ENCODE peak calls at places on chromosomes 6 and 20, in nine cellular contexts. B is PC-3, P is MM.1S, U is SK-N-SH, G is GM23338, Q is HCT116, E is GM23248, K is hepatocyte, W is neural progenitor cell. D is an unnamed sample.

GRCh38 chr6:113632220-113632864 is 224.8 kb upstream of the MARCKS start:
- DNase-seq in G (no peak), E (peak; percentile 89), P (peak; percentile 55), B (peak; percentile 89), U (no peak), K (peak; percentile 78), W (no peak), Q (peak; percentile 65), D (peak; percentile 27)

GRCh38 chr6:37611516-37611915 is 86.2 kb downstream of the MDGA1 start:
- DNase-seq in G (no peak), Q (no peak), P (no peak), W (no peak), U (no peak), B (no peak), E (no peak), K (no peak), D (no peak)

GRCh38 chr20:25380945-25381614 is 9.6 kb downstream of the ABHD12 start:
- DNase-seq in U (no peak), K (no peak), E (no peak), B (no peak), W (no peak), G (no peak), Q (no peak), P (no peak), D (no peak)

GRCh38 chr20:1094706-1095220 is 23.6 kb upstream of the PSMF1 start:
- DNase-seq in P (no peak), Q (no peak), K (no peak), B (no peak), U (peak; percentile 42), E (peak; percentile 72), G (peak; percentile 2), W (no peak), D (no peak)

GRCh38 chr6:5499644-5500306 is 238.5 kb downstream of the FARS2 start:
- DNase-seq in Q (no peak), B (peak; percentile 85), G (no peak), K (no peak), P (no peak), U (no peak), W (no peak), E (peak; percentile 86), D (no peak)

GRCh38 chr6:121652223-121652622 is 216.8 kb downstream of the GJA1 start:
- DNase-seq in U (no peak), K (no peak), W (no peak), P (no peak), E (no peak), G (no peak), B (no peak), Q (no peak), D (no peak)

GRCh38 chr6:157715766-157716171 is 107.3 kb upstream of the SNX9 start:
- DNase-seq in P (no peak), B (no peak), Q (no peak), W (peak; percentile 28), K (peak; percentile 70), U (no peak), G (no peak), E (peak; percentile 98), D (no peak)

GRCh38 chr6:159966339-159966738 is 2.5 kb upstream of the IGF2R start:
- DNase-seq in P (no peak), Q (no peak), U (no peak), B (no peak), W (no peak), G (no peak), E (no peak), K (no peak), D (no peak)

GRCh38 chr6:131014080-131014776 is 48.8 kb downstream of the EPB41L2 start:
- DNase-seq in E (no peak), Q (no peak), G (no peak), K (no peak), W (no peak), U (no peak), P (no peak), B (no peak), D (no peak)

GRCh38 chr6:53587291-53587690 is 42.4 kb upstream of the GCLC start:
- DNase-seq in E (no peak), Q (no peak), K (no peak), U (no peak), W (no peak), B (no peak), P (no peak), G (peak; percentile 40), D (no peak)

GRCh38 chr6:20946037-20946436 is 411.8 kb downstream of the CDKAL1 start:
- DNase-seq in W (no peak), B (peak; percentile 58), G (peak; percentile 46), E (peak; percentile 33), K (no peak), P (no peak), Q (no peak), U (no peak), D (no peak)

GRCh38 chr20:36795691-36796090 is 22.1 kb upstream of the DSN1 start:
- DNase-seq in B (no peak), E (no peak), G (no peak), W (no peak), Q (no peak), U (no peak), K (no peak), P (no peak), D (no peak)

DNA sequence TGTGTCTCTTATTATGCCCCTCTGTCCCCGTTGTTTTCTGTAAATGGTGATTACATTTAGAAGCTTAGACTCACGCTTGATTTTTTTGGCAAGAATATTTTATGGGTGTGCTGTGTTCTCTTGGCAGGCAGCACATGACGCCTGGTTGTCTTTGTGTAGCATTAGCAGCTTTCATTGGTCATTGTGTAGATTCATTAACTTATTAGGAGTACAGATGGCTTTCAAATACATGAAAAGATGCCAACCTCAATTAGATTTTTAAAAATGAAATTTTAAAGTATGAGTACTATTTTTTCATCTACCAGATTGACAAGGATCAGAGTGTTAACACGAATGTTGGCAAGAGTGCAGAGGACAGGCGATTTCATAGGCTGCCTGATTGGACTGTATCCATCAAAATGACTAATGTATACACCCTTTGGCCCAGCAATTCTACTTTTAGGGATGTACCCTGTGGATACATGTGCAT is 15.2 kb downstream of the COX4I2 start:
- DNase-seq in G (no peak), P (no peak), Q (no peak), K (no peak), B (peak; percentile 71), U (peak; percentile 67), E (peak; percentile 79), W (no peak), D (no peak)
- H2AFZ ChIP-seq in G (no peak overlapping the region), P (no peak overlapping the region), Q (no peak overlapping the region), K (no peak overlapping the region), B (no peak overlapping the region), U (peak overlapping the region; percentile 32), E (no peak overlapping the region), W (no peak overlapping the region), D (no peak overlapping the region)

DNA sequence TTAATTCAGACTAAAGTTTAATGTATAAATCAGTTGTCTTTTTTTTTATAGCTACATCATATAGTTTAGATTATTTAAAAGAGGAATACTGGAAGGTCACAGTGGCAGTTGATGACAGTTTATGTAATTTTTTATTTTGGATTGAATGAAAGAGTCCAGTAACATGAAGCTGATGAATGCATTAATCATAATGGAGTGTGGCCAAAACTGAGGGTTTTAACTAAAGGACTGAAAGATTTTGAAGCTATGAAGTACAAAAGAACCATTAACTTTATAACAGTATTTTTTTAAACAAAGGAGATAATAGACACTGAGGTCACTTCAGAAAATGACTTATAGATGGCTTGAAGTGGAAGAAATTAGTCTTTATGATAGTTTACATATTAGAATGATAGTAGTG is 41.3 kb downstream of the TRMT11 start:
- DNase-seq in P (no peak), E (peak; percentile 54), Q (no peak), W (no peak), U (no peak), B (peak; percentile 31), K (no peak), G (no peak), D (no peak)
- TF ChIP-seq EZH2phosphoT487 in P (no peak), E (no peak), Q (no peak), W (no peak), U (no peak), B (no peak), K (no peak), G (no peak), D (no peak)

GRCh38 chr20:49797292-49797628 is 15.4 kb upstream of the SLC9A8 start:
- DNase-seq in E (no peak), B (no peak), U (no peak), Q (no peak), K (peak; percentile 42), W (no peak), P (no peak), G (no peak), D (no peak)
- H3K4me1 ChIP-seq in E (no peaks in the 10 kb centered on the region), B (no peaks in the 10 kb centered on the region), U (no peaks in the 10 kb centered on the region), Q (peaks cover 16% of the 10 kb centered on the region), K (peaks cover 7% of the 10 kb centered on the region), W (no peaks in the 10 kb centered on the region), P (peaks cover 10% of the 10 kb centered on the region), G (no peaks in the 10 kb centered on the region), D (peaks cover 31% of the 10 kb centered on the region)

DNA sequence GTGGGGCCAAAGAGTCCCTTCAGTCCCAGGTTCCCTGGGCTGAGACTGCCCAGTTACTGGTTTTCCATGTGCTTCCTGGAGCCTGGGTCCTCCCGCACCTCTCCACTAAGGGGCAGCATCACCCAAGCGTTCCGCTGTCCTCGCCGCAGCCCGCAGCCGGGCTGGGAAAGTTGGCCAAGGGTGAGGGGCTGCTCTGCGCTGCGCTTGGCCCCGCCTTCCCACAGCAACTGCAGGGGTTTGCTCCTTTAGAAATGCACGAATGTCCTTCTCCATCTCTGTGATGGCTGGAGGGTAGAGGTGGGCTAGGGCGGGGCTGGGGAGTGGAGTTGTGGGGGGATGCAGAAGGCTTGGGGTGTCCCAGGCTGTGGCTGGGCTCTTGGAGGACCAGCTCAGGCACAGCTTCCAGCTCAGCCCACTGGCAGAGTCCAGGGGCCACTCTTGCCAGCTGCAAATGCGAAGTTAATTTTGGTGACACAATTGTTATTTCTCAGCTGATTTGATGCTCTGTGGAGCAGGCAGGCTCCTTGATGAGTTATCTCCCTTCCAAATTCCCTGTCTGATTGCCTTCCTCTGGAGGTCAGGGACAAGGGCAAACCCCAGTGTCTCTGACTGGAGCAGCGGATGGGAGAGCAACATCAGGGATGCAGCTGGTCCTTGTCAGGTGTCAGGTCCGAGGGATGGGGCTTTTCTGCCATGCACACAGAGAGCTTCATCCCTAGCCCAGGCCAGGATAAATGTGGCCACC is 63.2 kb downstream of the NOL4L start:
- DNase-seq in G (peak; percentile 98), K (peak; percentile 92), W (peak; percentile 94), P (peak; percentile 57), B (peak; percentile 74), E (peak; percentile 76), Q (peak; percentile 15), U (peak; percentile 85), D (peak; percentile 73)
- H2AFZ ChIP-seq in G (peak overlapping the region; percentile 90), K (no peak overlapping the region), W (no peak overlapping the region), P (peak overlapping the region; percentile 19), B (no peak overlapping the region), E (no peak overlapping the region), Q (no peak overlapping the region), U (no peak overlapping the region), D (peak overlapping the region; percentile 53)

GRCh38 chr6:43668151-43669028 is 19.2 kb downstream of the MRPS18A start:
- DNase-seq in G (peak; percentile 89), E (peak; percentile 72), Q (peak; percentile 56), W (peak; percentile 80), K (peak; percentile 82), P (no peak), B (peak; percentile 92), U (peak; percentile 76), D (peak; percentile 75)
- TF ChIP-seq EZH2phosphoT487 in G (no peak), E (no peak), Q (no peak), W (no peak), K (no peak), P (no peak), B (no peak), U (no peak), D (no peak)

DNA sequence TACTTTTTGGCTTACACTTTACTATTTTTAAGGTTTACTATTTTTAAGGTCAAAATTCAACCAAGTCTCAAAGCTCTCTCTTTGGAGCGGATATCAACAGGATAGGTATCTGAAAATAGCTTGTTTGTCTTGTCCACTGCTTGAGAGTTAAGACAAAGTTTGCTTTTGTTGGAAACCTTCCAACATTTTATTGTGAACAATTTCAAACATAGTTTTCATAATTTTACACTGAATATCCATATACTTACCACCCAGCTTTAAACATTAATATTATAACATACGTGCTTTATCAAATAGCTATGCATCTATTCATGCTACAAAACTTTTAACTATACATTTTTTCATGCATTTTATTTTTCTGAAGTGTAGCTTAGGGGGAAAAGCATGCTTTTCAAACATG is 109.9 kb downstream of the FYN start:
- DNase-seq in W (no peak), K (no peak), U (no peak), G (no peak), B (no peak), E (no peak), P (no peak), Q (no peak), D (no peak)
- H3K4me1 ChIP-seq in W (peaks cover 40% of the 10 kb centered on the region), K (peaks cover 4% of the 10 kb centered on the region), U (peaks cover 35% of the 10 kb centered on the region), G (peaks cover 35% of the 10 kb centered on the region), B (no peaks in the 10 kb centered on the region), E (peaks cover 42% of the 10 kb centered on the region), P (peaks cover under 1% of the 10 kb centered on the region), Q (no peaks in the 10 kb centered on the region), D (peaks cover 94% of the 10 kb centered on the region)